ENCODE peak calls at places on chromosomes 6 and 20, in six cellular contexts. One of them, this sample, is unnamed. For H3K36me3, the result is how much of the 10 kb centered on the place peaks cover.

GRCh38 chr6:31767096-31767645 is 4.7 kb downstream of the SAPCD1 start:
- DNase-seq in lung: no peak
- DNase-seq in spleen: peak
- DNase-seq in colonic mucosa: no peak
- DNase-seq in CD4-positive, CD25-positive, alpha-beta regulatory T cell: no peak
- DNase-seq in transverse colon: no peak
- DNase-seq in this sample: no peak

GRCh38 chr6:153015094-153015645 is 12.7 kb upstream of the MTRF1L start:
- DNase-seq in lung: no peak
- DNase-seq in spleen: no peak
- DNase-seq in colonic mucosa: no peak
- DNase-seq in CD4-positive, CD25-positive, alpha-beta regulatory T cell: no peak
- DNase-seq in transverse colon: no peak
- DNase-seq in this sample: no peak

GRCh38 chr6:15945593-15946159 is 183.2 kb upstream of the MYLIP start:
- DNase-seq in lung: no peak
- DNase-seq in spleen: no peak
- DNase-seq in colonic mucosa: no peak
- DNase-seq in CD4-positive, CD25-positive, alpha-beta regulatory T cell: no peak
- DNase-seq in transverse colon: no peak
- DNase-seq in this sample: no peak

GRCh38 chr6:140988780-140989179 is 1143.9 kb upstream of the GJE1 start:
- DNase-seq in lung: no peak
- DNase-seq in spleen: no peak
- DNase-seq in colonic mucosa: no peak
- DNase-seq in CD4-positive, CD25-positive, alpha-beta regulatory T cell: no peak
- DNase-seq in transverse colon: no peak
- DNase-seq in this sample: no peak

GRCh38 chr20:49595811-49596545 is 28.0 kb upstream of the PTGIS start:
- DNase-seq in lung: no peak
- DNase-seq in spleen: no peak
- DNase-seq in colonic mucosa: no peak
- DNase-seq in CD4-positive, CD25-positive, alpha-beta regulatory T cell: no peak
- DNase-seq in transverse colon: no peak
- DNase-seq in this sample: no peak

GRCh38 chr6:235763-236360 is 56.4 kb upstream of the DUSP22 start:
- DNase-seq in lung: no peak
- DNase-seq in spleen: no peak
- DNase-seq in colonic mucosa: no peak
- DNase-seq in CD4-positive, CD25-positive, alpha-beta regulatory T cell: peak
- DNase-seq in transverse colon: no peak
- DNase-seq in this sample: no peak

GRCh38 chr6:170129691-170130171 is 161.1 kb downstream of the DLL1 start:
- DNase-seq in lung: no peak
- DNase-seq in spleen: peak
- DNase-seq in colonic mucosa: peak
- DNase-seq in CD4-positive, CD25-positive, alpha-beta regulatory T cell: no peak
- DNase-seq in transverse colon: peak
- DNase-seq in this sample: peak

GRCh38 chr6:35718911-35719381 is 17.9 kb upstream of the ARMC12 start:
- DNase-seq in lung: no peak
- DNase-seq in spleen: no peak
- DNase-seq in colonic mucosa: no peak
- DNase-seq in CD4-positive, CD25-positive, alpha-beta regulatory T cell: no peak
- DNase-seq in transverse colon: no peak
- DNase-seq in this sample: no peak

GRCh38 chr20:52972190-52972937 is at the start of gene TSHZ2:
- DNase-seq in lung: peak
- DNase-seq in spleen: no peak
- DNase-seq in colonic mucosa: peak
- DNase-seq in CD4-positive, CD25-positive, alpha-beta regulatory T cell: peak
- DNase-seq in transverse colon: no peak
- DNase-seq in this sample: no peak

GRCh38 chr20:5474646-5475550 is 158.1 kb upstream of the PROKR2 start:
- DNase-seq in lung: no peak
- DNase-seq in spleen: no peak
- DNase-seq in colonic mucosa: no peak
- DNase-seq in CD4-positive, CD25-positive, alpha-beta regulatory T cell: no peak
- DNase-seq in transverse colon: no peak
- DNase-seq in this sample: no peak

GRCh38 chr6:156880913-156881312 is 103.7 kb downstream of the ARID1B start:
- DNase-seq in lung: no peak
- DNase-seq in spleen: no peak
- DNase-seq in colonic mucosa: no peak
- DNase-seq in CD4-positive, CD25-positive, alpha-beta regulatory T cell: no peak
- DNase-seq in transverse colon: no peak
- DNase-seq in this sample: no peak

GRCh38 chr6:146770965-146771735 is 172.4 kb downstream of the ADGB start:
- DNase-seq in lung: peak
- DNase-seq in spleen: peak
- DNase-seq in colonic mucosa: no peak
- DNase-seq in CD4-positive, CD25-positive, alpha-beta regulatory T cell: no peak
- DNase-seq in transverse colon: peak
- DNase-seq in this sample: no peak

GRCh38 chr20:51037499-51038110 is 14.7 kb upstream of the KCNG1 start:
- DNase-seq in lung: no peak
- DNase-seq in spleen: peak
- DNase-seq in colonic mucosa: no peak
- DNase-seq in CD4-positive, CD25-positive, alpha-beta regulatory T cell: no peak
- DNase-seq in transverse colon: no peak
- DNase-seq in this sample: no peak

GRCh38 chr6:111973897-111974639 is 79.8 kb upstream of the CCN6 start:
- DNase-seq in lung: no peak
- DNase-seq in spleen: no peak
- DNase-seq in colonic mucosa: no peak
- DNase-seq in CD4-positive, CD25-positive, alpha-beta regulatory T cell: no peak
- DNase-seq in transverse colon: no peak
- DNase-seq in this sample: no peak

GRCh38 chr20:32599783-32600340 is 14.7 kb upstream of the NOL4L start:
- DNase-seq in lung: no peak
- DNase-seq in spleen: no peak
- DNase-seq in colonic mucosa: no peak
- DNase-seq in CD4-positive, CD25-positive, alpha-beta regulatory T cell: no peak
- DNase-seq in transverse colon: no peak
- DNase-seq in this sample: no peak

GRCh38 chr6:64838726-64839125 is 868.3 kb downstream of the EYS start:
- DNase-seq in lung: no peak
- DNase-seq in spleen: no peak
- DNase-seq in colonic mucosa: no peak
- DNase-seq in CD4-positive, CD25-positive, alpha-beta regulatory T cell: no peak
- DNase-seq in transverse colon: no peak
- DNase-seq in this sample: no peak

GRCh38 chr6:81999826-82000225 is 247.3 kb upstream of the TENT5A start:
- DNase-seq in lung: no peak
- DNase-seq in spleen: no peak
- DNase-seq in colonic mucosa: no peak
- DNase-seq in CD4-positive, CD25-positive, alpha-beta regulatory T cell: no peak
- DNase-seq in transverse colon: no peak
- DNase-seq in this sample: no peak

GRCh38 chr20:2604506-2604835 is 48.0 kb upstream of the NOP56 start:
- DNase-seq in lung: no peak
- DNase-seq in spleen: no peak
- DNase-seq in colonic mucosa: peak
- DNase-seq in CD4-positive, CD25-positive, alpha-beta regulatory T cell: no peak
- DNase-seq in transverse colon: no peak
- DNase-seq in this sample: no peak

GRCh38 chr6:29626948-29627761 is 5.8 kb downstream of the GABBR1 start:
- DNase-seq in lung: no peak
- DNase-seq in spleen: peak
- DNase-seq in colonic mucosa: no peak
- DNase-seq in CD4-positive, CD25-positive, alpha-beta regulatory T cell: no peak
- DNase-seq in transverse colon: no peak
- DNase-seq in this sample: no peak

GRCh38 chr20:17895641-17896246 is 72.8 kb downstream of the SNX5 start:
- DNase-seq in lung: peak
- DNase-seq in spleen: peak
- DNase-seq in colonic mucosa: no peak
- DNase-seq in CD4-positive, CD25-positive, alpha-beta regulatory T cell: no peak
- DNase-seq in transverse colon: peak
- DNase-seq in this sample: no peak

GRCh38 chr20:44392776-44393607 is 37.5 kb downstream of the HNF4A start:
- DNase-seq in lung: no peak
- DNase-seq in spleen: no peak
- DNase-seq in colonic mucosa: peak
- DNase-seq in CD4-positive, CD25-positive, alpha-beta regulatory T cell: no peak
- DNase-seq in transverse colon: peak
- DNase-seq in this sample: no peak

GRCh38 chr20:45765980-45766379 is 25.7 kb downstream of the WFDC3 start:
- DNase-seq in lung: no peak
- DNase-seq in spleen: no peak
- DNase-seq in colonic mucosa: no peak
- DNase-seq in CD4-positive, CD25-positive, alpha-beta regulatory T cell: no peak
- DNase-seq in transverse colon: no peak
- DNase-seq in this sample: no peak

GRCh38 chr6:169239181-169239580 is 14.5 kb downstream of the THBS2 start:
- DNase-seq in lung: no peak
- DNase-seq in spleen: no peak
- DNase-seq in colonic mucosa: no peak
- DNase-seq in CD4-positive, CD25-positive, alpha-beta regulatory T cell: no peak
- DNase-seq in transverse colon: no peak
- DNase-seq in this sample: no peak

GRCh38 chr20:36202891-36203338 is 33.4 kb upstream of the AAR2 start:
- DNase-seq in lung: peak
- DNase-seq in spleen: peak
- DNase-seq in colonic mucosa: peak
- DNase-seq in CD4-positive, CD25-positive, alpha-beta regulatory T cell: peak
- DNase-seq in transverse colon: peak
- DNase-seq in this sample: peak

GRCh38 chr6:83708970-83709747 is at the start of gene SNAP91:
- DNase-seq in lung: no peak
- DNase-seq in spleen: peak
- DNase-seq in colonic mucosa: no peak
- DNase-seq in CD4-positive, CD25-positive, alpha-beta regulatory T cell: no peak
- DNase-seq in transverse colon: no peak
- DNase-seq in this sample: peak

GRCh38 chr20:51738877-51739447 is 29.2 kb downstream of the ATP9A start:
- DNase-seq in lung: no peak
- DNase-seq in spleen: no peak
- DNase-seq in colonic mucosa: no peak
- DNase-seq in CD4-positive, CD25-positive, alpha-beta regulatory T cell: no peak
- DNase-seq in transverse colon: peak
- DNase-seq in this sample: no peak

GRCh38 chr6:48990746-48991145 is 472.3 kb downstream of the MMUT start:
- DNase-seq in lung: no peak
- DNase-seq in spleen: peak
- DNase-seq in colonic mucosa: no peak
- DNase-seq in CD4-positive, CD25-positive, alpha-beta regulatory T cell: no peak
- DNase-seq in transverse colon: no peak
- DNase-seq in this sample: no peak

GRCh38 chr20:24829649-24830370 is 119.3 kb upstream of the CST7 start:
- DNase-seq in lung: no peak
- DNase-seq in spleen: no peak
- DNase-seq in colonic mucosa: no peak
- DNase-seq in CD4-positive, CD25-positive, alpha-beta regulatory T cell: no peak
- DNase-seq in transverse colon: no peak
- DNase-seq in this sample: no peak

DNA sequence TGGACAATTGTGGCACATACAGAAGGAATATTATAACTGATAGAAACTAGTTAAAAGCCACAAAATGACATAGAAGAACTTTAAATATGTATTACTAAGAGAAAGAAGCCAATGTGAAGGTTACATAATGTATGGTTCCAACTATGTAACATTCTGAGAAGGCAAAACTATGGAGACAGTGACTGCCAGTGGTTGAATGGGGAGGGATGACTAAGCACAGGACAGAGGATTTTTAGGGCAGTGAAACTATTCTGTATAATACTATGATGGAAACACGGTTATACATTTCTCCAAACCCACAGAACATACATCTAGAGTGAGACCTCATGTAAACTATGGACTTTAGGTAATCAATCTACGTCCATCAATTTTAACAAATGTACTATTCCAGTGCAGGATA is 22.4 kb downstream of the SYNCRIP start:
- DNase-seq in lung: no peak
- DNase-seq in spleen: no peak
- DNase-seq in colonic mucosa: no peak
- DNase-seq in CD4-positive, CD25-positive, alpha-beta regulatory T cell: no peak
- DNase-seq in transverse colon: no peak
- DNase-seq in this sample: no peak
- H3K36me3 ChIP-seq in lung: under half
- H3K36me3 ChIP-seq in spleen: half or more
- H3K36me3 ChIP-seq in colonic mucosa: under half
- H3K36me3 ChIP-seq in CD4-positive, CD25-positive, alpha-beta regulatory T cell: half or more
- H3K36me3 ChIP-seq in transverse colon: half or more
- H3K36me3 ChIP-seq in this sample: half or more

GRCh38 chr6:4084444-4085328 is 5.7 kb upstream of the FAM217A start:
- DNase-seq in lung: no peak
- DNase-seq in spleen: no peak
- DNase-seq in colonic mucosa: no peak
- DNase-seq in CD4-positive, CD25-positive, alpha-beta regulatory T cell: no peak
- DNase-seq in transverse colon: no peak
- DNase-seq in this sample: no peak

GRCh38 chr6:4074478-4075235 is 4.3 kb downstream of the FAM217A start:
- DNase-seq in lung: no peak
- DNase-seq in spleen: no peak
- DNase-seq in colonic mucosa: peak
- DNase-seq in CD4-positive, CD25-positive, alpha-beta regulatory T cell: no peak
- DNase-seq in transverse colon: no peak
- DNase-seq in this sample: no peak

DNA sequence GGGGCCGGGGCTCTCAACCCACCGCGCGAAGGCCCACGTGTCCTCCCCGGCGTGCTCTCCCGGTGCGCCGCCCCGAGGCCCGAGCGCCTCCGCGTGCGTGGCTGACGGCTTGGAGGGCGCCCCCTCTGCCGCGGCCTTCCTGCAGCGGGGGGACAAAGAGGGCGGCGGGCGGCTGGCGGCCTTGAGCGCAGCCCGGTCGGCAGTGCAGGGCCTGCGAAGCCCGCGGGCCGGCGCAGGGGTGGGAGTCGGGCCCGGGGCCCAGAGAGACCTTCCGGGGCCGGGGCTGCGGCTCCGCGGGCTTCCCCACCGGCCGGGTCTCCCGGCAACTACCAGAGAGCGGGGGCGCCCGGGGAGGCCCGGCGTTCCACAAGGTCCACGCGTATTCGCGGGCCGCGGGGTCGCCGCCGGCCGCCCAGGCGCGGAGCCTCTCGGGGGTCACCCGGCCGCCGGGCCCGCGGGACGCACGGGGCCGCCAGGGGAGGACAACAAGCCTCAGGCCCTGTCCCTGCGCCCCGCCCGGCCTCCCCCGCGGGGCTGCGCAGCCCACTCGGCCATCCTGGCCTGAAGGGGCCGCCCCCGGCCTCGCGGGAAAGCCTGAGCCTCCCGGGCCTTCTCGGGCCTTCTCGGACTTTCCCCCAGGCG is at the start of gene FAM217A:
- DNase-seq in lung: no peak
- DNase-seq in spleen: no peak
- DNase-seq in colonic mucosa: no peak
- DNase-seq in CD4-positive, CD25-positive, alpha-beta regulatory T cell: no peak
- DNase-seq in transverse colon: no peak
- DNase-seq in this sample: no peak
- H3K36me3 ChIP-seq in lung: under half
- H3K36me3 ChIP-seq in spleen: under half
- H3K36me3 ChIP-seq in colonic mucosa: under half
- H3K36me3 ChIP-seq in CD4-positive, CD25-positive, alpha-beta regulatory T cell: under half
- H3K36me3 ChIP-seq in transverse colon: under half
- H3K36me3 ChIP-seq in this sample: under half

GRCh38 chr6:17673543-17674254 is 33.0 kb downstream of the NUP153 start:
- DNase-seq in lung: no peak
- DNase-seq in spleen: no peak
- DNase-seq in colonic mucosa: no peak
- DNase-seq in CD4-positive, CD25-positive, alpha-beta regulatory T cell: peak
- DNase-seq in transverse colon: no peak
- DNase-seq in this sample: no peak
- H3K36me3 ChIP-seq in lung: under half
- H3K36me3 ChIP-seq in spleen: half or more
- H3K36me3 ChIP-seq in colonic mucosa: under half
- H3K36me3 ChIP-seq in CD4-positive, CD25-positive, alpha-beta regulatory T cell: half or more
- H3K36me3 ChIP-seq in transverse colon: under half
- H3K36me3 ChIP-seq in this sample: half or more

GRCh38 chr6:99184696-99185095 is 164.8 kb downstream of the FAXC start:
- DNase-seq in lung: no peak
- DNase-seq in spleen: no peak
- DNase-seq in colonic mucosa: no peak
- DNase-seq in CD4-positive, CD25-positive, alpha-beta regulatory T cell: no peak
- DNase-seq in transverse colon: no peak
- DNase-seq in this sample: no peak
- H3K36me3 ChIP-seq in lung: under half
- H3K36me3 ChIP-seq in spleen: under half
- H3K36me3 ChIP-seq in colonic mucosa: under half
- H3K36me3 ChIP-seq in CD4-positive, CD25-positive, alpha-beta regulatory T cell: under half
- H3K36me3 ChIP-seq in transverse colon: under half
- H3K36me3 ChIP-seq in this sample: under half

This sample was measured in HAP-1.